ENCODE peak calls at places on chromosomes 3 and 15, in four cellular contexts. O is WTC11, V is sigmoid colon, C is breast epithelium. P is an unnamed sample.

GRCh38 chr3:115325539-115325938 is 178.5 kb upstream of the ZBTB20 start:
- DNase-seq in O (peak), V (no peak), C (no peak), P (peak)

GRCh38 chr15:94327356-94327936 is 96.1 kb downstream of the MCTP2 start:
- DNase-seq in O (no peak), V (no peak), C (no peak), P (peak)

GRCh38 chr15:74616020-74616939 is 644 bp downstream of the CLK3 start:
- DNase-seq in O (peak), V (peak), C (peak), P (peak)

GRCh38 chr15:46442196-46442595 is 807.4 kb downstream of the SQOR start:
- DNase-seq in O (no peak), V (no peak), C (no peak), P (no peak)

GRCh38 chr3:105353485-105354161 is 13.1 kb upstream of the ALCAM start:
- DNase-seq in O (peak), V (no peak), C (no peak), P (no peak)

GRCh38 chr3:153257673-153258351 is 95.8 kb downstream of the RAP2B start:
- DNase-seq in O (no peak), V (no peak), C (no peak), P (peak)

GRCh38 chr3:183148056-183148455 is 14.5 kb downstream of the LAMP3 start:
- DNase-seq in O (no peak), V (no peak), C (no peak), P (no peak)

GRCh38 chr15:51093865-51094605 is 671 bp downstream of the TNFAIP8L3 start:
- DNase-seq in O (peak), V (peak), C (no peak), P (peak)

GRCh38 chr3:41652506-41652905 is 309.4 kb downstream of the ULK4 start:
- DNase-seq in O (no peak), V (no peak), C (no peak), P (no peak)

GRCh38 chr3:30456263-30456662 is 150.1 kb upstream of the TGFBR2 start:
- DNase-seq in O (no peak), V (no peak), C (no peak), P (no peak)

GRCh38 chr15:88904257-88904807 is 8.8 kb downstream of the MFGE8 start:
- DNase-seq in O (no peak), V (peak), C (no peak), P (no peak)

P was measured in HT-29.